ENCODE peak calls at places on chromosomes 16 and 17, in five cellular contexts. T is stomach; B is activated T-cell treated with anti-CD3 and anti-CD28 coated beads, Interleukin-2, amount 50 U/mL, for 72 hours; W is H9; R is GM10248. H is an unnamed sample.

GRCh38 chr16:4787068-4787467 is 1.1 kb downstream of the SEPTIN12 start:
- DNase-seq in T (no peak), B (no peak), W (no peak), R (no peak), H (no peak)

GRCh38 chr17:17493249-17493985 is 2.8 kb downstream of the RASD1 start:
- DNase-seq in T (peak; percentile 67), B (no peak), W (peak; percentile 62), R (no peak), H (no peak)

GRCh38 chr16:65579050-65579449 is 457.2 kb upstream of the CDH11 start:
- DNase-seq in T (no peak), B (no peak), W (peak; percentile 32), R (no peak), H (no peak)

GRCh38 chr16:1309888-1310831 is 724 bp downstream of the UBE2I start:
- DNase-seq in T (peak; percentile 50), B (peak; percentile 67), W (no peak), R (no peak), H (no peak)

GRCh38 chr17:73691321-73691766 is 47.1 kb upstream of the SDK2 start:
- DNase-seq in T (no peak), B (no peak), W (peak; percentile 67), R (no peak), H (peak; percentile 90)

GRCh38 chr16:89842471-89843408 is 14.5 kb downstream of the SPIRE2 start:
- DNase-seq in T (no peak), B (no peak), W (peak; percentile 22), R (no peak), H (no peak)

GRCh38 chr17:41870627-41871026 is 5.4 kb upstream of the KLHL11 start:
- DNase-seq in T (no peak), B (no peak), W (no peak), R (no peak), H (no peak)

GRCh38 chr16:68257251-68257905 is 6.9 kb upstream of the SLC7A6 start:
- DNase-seq in T (no peak), B (no peak), W (no peak), R (peak; percentile 80), H (no peak)

GRCh38 chr17:83041305-83041704 is 38.1 kb upstream of the METRNL start:
- DNase-seq in T (no peak), B (no peak), W (no peak), R (no peak), H (no peak)

GRCh38 chr16:64499211-64499610 is 622.7 kb downstream of the CDH11 start:
- DNase-seq in T (no peak), B (no peak), W (no peak), R (no peak), H (no peak)

GRCh38 chr16:89037261-89038152 is 56.1 kb upstream of the ACSF3 start:
- DNase-seq in T (no peak), B (peak; percentile 19), W (peak; percentile 74), R (peak; percentile 65), H (no peak)

H was measured in vagina.